ENCODE peak calls at places on chromosomes 11 and 22, in ten cellular contexts. A, U, O, H, T, J, P, S, E and V are unnamed samples.

GRCh38 chr11:96393753-96394348 is 4.0 kb downstream of the JRKL start:
- DNase-seq in A (peak), U (no peak), O (no peak), H (peak), T (no peak), J (peak), P (peak), S (no peak), E (no peak), V (peak)

GRCh38 chr11:9273430-9274336 is 8.5 kb upstream of the DENND5A start:
- DNase-seq in A (peak), U (no peak), O (no peak), H (no peak), T (no peak), J (no peak), P (peak), S (no peak), E (no peak), V (peak)

GRCh38 chr11:128519353-128519752 is 68.0 kb downstream of the ETS1 start:
- DNase-seq in A (no peak), U (no peak), O (no peak), H (no peak), T (no peak), J (no peak), P (peak), S (no peak), E (no peak), V (no peak)

GRCh38 chr11:6681949-6682348 is 1.2 kb downstream of the MRPL17 start:
- DNase-seq in A (peak), U (no peak), O (no peak), H (no peak), T (no peak), J (no peak), P (peak), S (no peak), E (no peak), V (peak)

GRCh38 chr11:70552441-70553150 is 154.3 kb downstream of the CTTN start:
- DNase-seq in A (no peak), U (no peak), O (no peak), H (no peak), T (no peak), J (no peak), P (peak), S (no peak), E (no peak), V (no peak)

GRCh38 chr22:27473533-27473932 is 328.0 kb downstream of the MN1 start:
- DNase-seq in A (no peak), U (no peak), O (no peak), H (no peak), T (no peak), J (no peak), P (no peak), S (no peak), E (no peak), V (no peak)

GRCh38 chr11:132177106-132177505 is 806.7 kb downstream of the NTM start:
- DNase-seq in A (peak), U (no peak), O (no peak), H (peak), T (no peak), J (peak), P (no peak), S (no peak), E (no peak), V (peak)

GRCh38 chr22:20401376-20402020 is 7.5 kb downstream of the ZNF74 start:
- DNase-seq in A (no peak), U (no peak), O (no peak), H (no peak), T (no peak), J (no peak), P (no peak), S (no peak), E (no peak), V (no peak)

GRCh38 chr22:33180371-33180770 is 122.2 kb upstream of the SYN3 start:
- DNase-seq in A (no peak), U (no peak), O (no peak), H (no peak), T (no peak), J (no peak), P (no peak), S (no peak), E (no peak), V (no peak)

GRCh38 chr11:63142459-63142858 is 1.6 kb downstream of the SLC22A24 start:
- DNase-seq in A (no peak), U (no peak), O (no peak), H (no peak), T (no peak), J (no peak), P (no peak), S (no peak), E (no peak), V (no peak)

GRCh38 chr11:48001438-48002021 is 21.2 kb downstream of the PTPRJ start:
- DNase-seq in A (peak), U (no peak), O (no peak), H (no peak), T (no peak), J (peak), P (peak), S (no peak), E (peak), V (peak)

GRCh38 chr11:17352925-17353227 is 1.3 kb downstream of the NCR3LG1 start:
- DNase-seq in A (peak), U (peak), O (peak), H (peak), T (peak), J (no peak), P (peak), S (peak), E (peak), V (no peak)

GRCh38 chr11:124072147-124072546 is 31.0 kb upstream of the OR10G7 start:
- DNase-seq in A (no peak), U (no peak), O (no peak), H (no peak), T (no peak), J (no peak), P (no peak), S (no peak), E (no peak), V (no peak)

GRCh38 chr11:124071622-124071948 is 30.5 kb upstream of the OR10G7 start:
- DNase-seq in A (no peak), U (no peak), O (no peak), H (no peak), T (no peak), J (no peak), P (peak), S (no peak), E (no peak), V (no peak)

GRCh38 chr11:124068711-124069110 is 27.6 kb upstream of the OR10G7 start:
- DNase-seq in A (no peak), U (no peak), O (no peak), H (no peak), T (no peak), J (no peak), P (no peak), S (no peak), E (no peak), V (no peak)

GRCh38 chr11:124070906-124071621 is 29.9 kb upstream of the OR10G7 start:
- DNase-seq in A (peak), U (peak), O (peak), H (peak), T (peak), J (peak), P (peak), S (peak), E (no peak), V (peak)

GRCh38 chr11:124069429-124070401 is 28.6 kb upstream of the OR10G7 start:
- DNase-seq in A (peak), U (peak), O (no peak), H (peak), T (peak), J (peak), P (no peak), S (peak), E (peak), V (peak)
- H3K4me3 ChIP-seq in A (peak), U (peak), O (no peak), H (no peak), T (no peak), J (no peak), P (peak), S (no peak), E (no peak), V (peak)

DNA sequence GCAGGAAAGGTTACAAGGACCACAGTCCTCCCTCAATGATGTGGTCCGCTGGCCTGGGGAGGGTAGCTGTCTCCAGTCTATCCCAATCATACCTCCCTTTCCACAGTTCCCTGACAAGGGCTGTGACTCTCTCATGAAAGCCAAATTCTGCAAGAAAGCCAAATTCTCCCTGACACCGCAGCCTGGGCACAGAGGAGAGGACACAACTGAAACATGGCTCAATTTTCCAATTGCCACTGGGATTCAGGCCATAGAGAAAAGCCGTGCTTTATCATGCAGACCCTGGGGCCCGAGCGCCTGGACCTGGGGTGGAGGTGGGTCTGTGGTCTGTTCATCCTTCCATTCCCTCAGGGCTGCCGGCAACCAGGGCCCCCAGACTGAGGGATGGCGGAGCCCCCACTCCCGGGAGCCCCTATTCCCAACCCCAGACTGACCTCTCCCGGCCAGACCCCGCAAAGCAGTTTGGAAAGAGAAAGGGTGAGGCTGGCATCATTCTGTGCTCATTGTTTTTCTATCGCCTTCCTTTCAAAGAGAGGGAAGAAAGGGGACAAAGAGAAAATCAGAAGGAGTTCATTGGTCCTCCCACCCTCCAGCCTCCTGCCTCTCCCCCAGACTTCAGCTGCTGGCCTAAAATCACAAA is 239.5 kb downstream of the BUD13 start:
- DNase-seq in A (no peak), U (no peak), O (no peak), H (no peak), T (no peak), J (no peak), P (peak), S (no peak), E (no peak), V (no peak)
- TF ChIP-seq CTCF in A (no peak), U (no peak), O (no peak), H (no peak), T (no peak), J (no peak), P (no peak), S (no peak), E (no peak), V (no peak)

GRCh38 chr11:64292458-64293254 is 1.6 kb downstream of the KCNK4 start:
- DNase-seq in A (no peak), U (no peak), O (no peak), H (no peak), T (no peak), J (no peak), P (peak), S (no peak), E (no peak), V (no peak)
- H3K4me3 ChIP-seq in A (no peak), U (peak), O (no peak), H (peak), T (peak), J (no peak), P (peak), S (no peak), E (no peak), V (no peak)

DNA sequence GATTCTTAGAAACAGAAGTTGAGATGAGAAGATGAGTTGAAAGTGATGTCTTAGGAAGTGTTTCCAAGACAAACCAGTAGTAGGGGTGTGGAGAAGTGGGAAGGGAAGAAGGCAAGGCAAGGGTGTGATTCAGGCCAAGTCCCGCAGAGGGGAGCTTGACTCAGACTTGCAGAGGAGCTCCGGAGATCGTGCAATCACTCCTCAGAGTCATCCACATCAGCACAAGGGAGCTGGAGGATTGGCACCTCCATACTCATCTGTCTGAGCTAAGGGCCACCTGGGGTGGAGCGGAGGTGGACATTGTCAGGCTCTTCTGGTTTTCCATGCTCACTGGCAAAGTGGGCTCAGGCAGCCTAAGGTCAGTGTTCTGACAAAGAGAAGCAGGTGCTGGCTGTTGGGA is 44.4 kb downstream of the CHRDL2 start:
- DNase-seq in A (peak), U (peak), O (no peak), H (no peak), T (no peak), J (no peak), P (peak), S (no peak), E (no peak), V (peak)
- TF ChIP-seq CTCF in A (peak), U (no peak), O (no peak), H (no peak), T (no peak), J (no peak), P (peak), S (no peak), E (no peak), V (peak)